ENCODE peak calls at places on chromosomes 16 and 17, in five cellular contexts. Y is GM23338, B is endothelial cell, I is fibroblast of lung, A is AG10803. R is an unnamed sample.

GRCh38 chr16:31348578-31348977 is 6.4 kb upstream of the ITGAX start:
- DNase-seq in A (no peak), Y (no peak), B (no peak), I (no peak), R (no peak)

GRCh38 chr17:59093702-59094231 is 12.9 kb downstream of the TRIM37 start:
- DNase-seq in I (peak; percentile 92), A (peak; percentile 97), B (no peak), Y (no peak), R (no peak)

GRCh38 chr17:62626719-62627218 is 701 bp upstream of the MRC2 start:
- DNase-seq in I (peak; percentile 82), A (peak; percentile 87), Y (peak; percentile 90), B (peak; percentile 62), R (no peak)

GRCh38 chr17:64230551-64231408 is 32.3 kb downstream of the TEX2 start:
- DNase-seq in I (peak; percentile 98), A (peak; percentile 96), B (no peak), Y (no peak), R (no peak)

GRCh38 chr17:31433091-31433790 is 41.8 kb downstream of the RAB11FIP4 start:
- DNase-seq in A (no peak), I (no peak), B (peak; percentile 23), Y (no peak), R (peak; percentile 44)

GRCh38 chr17:21278304-21279197 is 6.0 kb upstream of the MAP2K3 start:
- DNase-seq in I (no peak), B (no peak), Y (no peak), A (peak; percentile 52), R (no peak)

GRCh38 chr16:89572042-89572441 is 3.5 kb upstream of the CPNE7 start:
- DNase-seq in I (no peak), Y (no peak), A (no peak), B (no peak), R (peak; percentile 75)

GRCh38 chr17:37813753-37814152 is 68.9 kb upstream of the HNF1B start:
- DNase-seq in A (peak; percentile 95), B (no peak), I (peak; percentile 100), Y (peak; percentile 45), R (no peak)

GRCh38 chr16:88618956-88619667 is 19.3 kb upstream of the IL17C start:
- DNase-seq in A (no peak), Y (no peak), B (no peak), I (no peak), R (no peak)

GRCh38 chr17:9016941-9017552 is 4.3 kb upstream of the NTN1 start:
- DNase-seq in B (no peak), A (no peak), I (no peak), Y (no peak), R (peak; percentile 30)

GRCh38 chr17:7179317-7180254 is at the start of gene ASGR1:
- DNase-seq in A (no peak), I (no peak), B (no peak), Y (no peak), R (no peak)

GRCh38 chr16:12541672-12542071 is 262.0 kb downstream of the CPPED1 start:
- DNase-seq in A (peak; percentile 28), B (no peak), Y (no peak), I (no peak), R (no peak)

DNA sequence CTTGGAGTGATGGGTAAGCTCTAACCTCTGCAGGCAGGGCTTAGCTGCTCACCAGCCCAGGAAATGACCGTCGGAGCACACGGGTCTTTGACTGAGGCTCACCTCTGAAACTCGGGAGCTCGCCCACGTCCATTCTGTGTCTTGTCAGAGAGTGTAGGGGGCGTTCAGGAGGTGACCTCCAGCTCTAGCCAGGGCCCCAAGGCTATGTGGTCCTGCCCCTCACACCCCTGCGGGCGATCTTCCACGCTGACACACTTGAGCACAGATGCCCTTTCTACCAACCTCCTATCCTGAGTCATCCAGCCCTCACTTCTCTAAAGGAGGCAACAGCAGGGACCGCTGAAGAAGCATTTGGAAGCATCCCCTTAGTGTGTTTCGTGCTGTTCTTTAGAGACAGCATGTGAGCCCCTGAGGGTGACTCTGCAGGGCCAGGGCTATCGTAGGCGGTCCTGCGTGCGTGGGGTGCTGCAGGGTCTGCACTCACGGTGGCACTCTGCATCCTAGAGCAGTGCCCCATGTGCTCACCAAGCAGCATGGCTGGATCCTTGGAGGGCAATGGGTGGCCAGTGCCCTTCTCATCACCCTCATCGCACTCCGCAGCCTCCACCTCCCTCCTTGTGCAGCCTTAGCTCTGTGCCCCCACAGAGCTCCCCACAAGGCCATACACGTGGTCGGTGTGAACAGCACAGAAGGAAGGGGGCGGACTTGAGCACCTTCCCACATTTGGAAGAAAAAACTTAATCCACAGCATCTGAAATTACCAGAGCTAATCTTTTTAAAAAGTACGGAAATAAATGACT is 33.8 kb downstream of the SLC47A1 start:
- DNase-seq in I (no peak), B (no peak), Y (peak; percentile 45), A (no peak), R (no peak)
- TF ChIP-seq CTCF in I (no peak), B (no peak), Y (peak; percentile 58), A (no peak), R (no peak)

GRCh38 chr16:27917953-27918352 is 145.6 kb downstream of the GSG1L start:
- DNase-seq in A (no peak), B (no peak), Y (no peak), I (no peak), R (no peak)

GRCh38 chr16:27921134-27921533 is 142.4 kb downstream of the GSG1L start:
- DNase-seq in I (no peak), B (no peak), A (no peak), Y (peak; percentile 26), R (no peak)

GRCh38 chr16:27918755-27919154 is 144.8 kb downstream of the GSG1L start:
- DNase-seq in B (no peak), I (peak; percentile 23), A (peak; percentile 2), Y (peak; percentile 21), R (no peak)

GRCh38 chr16:27922433-27922832 is 141.1 kb downstream of the GSG1L start:
- DNase-seq in B (no peak), A (no peak), Y (peak; percentile 51), I (no peak), R (no peak)

DNA sequence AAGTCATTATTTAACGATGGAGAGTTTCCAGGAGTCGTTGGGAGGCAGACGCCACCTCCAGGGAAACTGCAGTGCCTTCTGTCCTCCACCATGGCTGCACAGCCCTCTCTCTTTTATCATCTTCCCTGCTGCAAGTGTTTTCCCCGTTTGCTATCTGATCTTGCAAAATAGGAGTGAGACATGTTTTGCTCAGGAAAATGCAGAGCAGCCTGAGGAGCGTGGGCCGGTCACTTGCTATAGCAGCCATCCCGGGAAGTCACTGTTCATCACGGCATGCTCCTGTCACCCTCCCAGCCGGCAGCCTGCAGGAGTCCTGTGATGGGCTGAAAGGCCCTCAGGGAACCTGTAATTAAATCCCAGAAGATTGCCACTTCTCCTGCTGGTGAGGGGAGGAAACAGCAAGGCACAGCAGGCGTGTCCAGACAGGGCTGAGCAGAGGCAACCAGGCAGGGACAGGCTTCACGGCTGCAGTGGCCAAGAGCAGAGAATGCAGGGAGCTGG is 143.1 kb downstream of the GSG1L start:
- DNase-seq in B (peak; percentile 31), I (no peak), A (no peak), Y (peak; percentile 86), R (no peak)
- TF ChIP-seq CTCF in B (no peak), I (no peak), A (no peak), Y (peak; percentile 46), R (no peak)

GRCh38 chr17:81904600-81905423 is 2.8 kb downstream of the NPB start:
- DNase-seq in A (no peak), B (no peak), Y (no peak), I (no peak), R (no peak)

GRCh38 chr17:81905424-81905875 is 3.4 kb downstream of the NPB start:
- DNase-seq in A (no peak), Y (no peak), I (no peak), B (no peak), R (no peak)

GRCh38 chr17:81907219-81908145 is 3.7 kb downstream of the PCYT2 start:
- DNase-seq in I (no peak), A (no peak), B (no peak), Y (no peak), R (no peak)

GRCh38 chr17:81905993-81906392 is 4.0 kb downstream of the NPB start:
- DNase-seq in Y (no peak), I (no peak), B (no peak), A (no peak), R (no peak)

DNA sequence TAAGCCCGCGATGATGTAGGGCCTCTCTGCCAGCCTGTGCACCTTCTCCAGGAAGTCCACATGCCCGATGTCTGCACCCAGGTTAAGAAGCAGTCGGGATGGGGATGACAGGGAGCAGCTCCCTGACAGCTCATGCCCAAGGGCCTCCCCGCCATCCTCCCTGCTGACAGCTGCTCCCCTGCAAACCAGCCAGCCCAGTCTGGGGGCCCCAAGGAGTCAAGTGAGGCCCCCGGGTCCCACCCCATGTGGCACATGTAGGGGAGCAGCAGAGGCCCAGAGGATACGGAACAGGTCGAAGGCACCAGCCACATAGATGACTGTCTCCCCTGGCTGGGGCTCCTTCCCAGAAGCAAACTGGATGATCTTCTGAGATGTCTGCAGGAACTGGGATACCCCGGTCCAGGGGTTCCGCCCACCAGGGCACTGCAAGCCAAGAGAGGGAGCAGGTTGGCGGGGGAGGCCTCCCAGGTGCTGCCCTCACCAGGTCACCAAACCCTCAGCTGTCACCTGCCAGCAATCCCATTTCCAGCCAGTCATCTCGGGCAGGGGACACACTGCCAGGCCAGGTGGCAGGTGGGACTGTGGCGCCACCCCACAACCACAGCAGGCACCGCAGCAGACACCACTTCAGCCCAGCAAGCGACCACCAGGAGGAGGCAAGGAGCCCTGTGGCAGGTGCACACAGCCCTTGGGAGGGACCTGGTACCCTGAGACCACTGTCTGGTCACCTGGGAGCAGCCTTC is 4.6 kb downstream of the PCYT2 start:
- DNase-seq in I (no peak), B (no peak), Y (peak; percentile 47), A (no peak), R (no peak)
- TF ChIP-seq CTCF in I (no peak), B (no peak), Y (peak; percentile 81), A (no peak), R (no peak)

DNA sequence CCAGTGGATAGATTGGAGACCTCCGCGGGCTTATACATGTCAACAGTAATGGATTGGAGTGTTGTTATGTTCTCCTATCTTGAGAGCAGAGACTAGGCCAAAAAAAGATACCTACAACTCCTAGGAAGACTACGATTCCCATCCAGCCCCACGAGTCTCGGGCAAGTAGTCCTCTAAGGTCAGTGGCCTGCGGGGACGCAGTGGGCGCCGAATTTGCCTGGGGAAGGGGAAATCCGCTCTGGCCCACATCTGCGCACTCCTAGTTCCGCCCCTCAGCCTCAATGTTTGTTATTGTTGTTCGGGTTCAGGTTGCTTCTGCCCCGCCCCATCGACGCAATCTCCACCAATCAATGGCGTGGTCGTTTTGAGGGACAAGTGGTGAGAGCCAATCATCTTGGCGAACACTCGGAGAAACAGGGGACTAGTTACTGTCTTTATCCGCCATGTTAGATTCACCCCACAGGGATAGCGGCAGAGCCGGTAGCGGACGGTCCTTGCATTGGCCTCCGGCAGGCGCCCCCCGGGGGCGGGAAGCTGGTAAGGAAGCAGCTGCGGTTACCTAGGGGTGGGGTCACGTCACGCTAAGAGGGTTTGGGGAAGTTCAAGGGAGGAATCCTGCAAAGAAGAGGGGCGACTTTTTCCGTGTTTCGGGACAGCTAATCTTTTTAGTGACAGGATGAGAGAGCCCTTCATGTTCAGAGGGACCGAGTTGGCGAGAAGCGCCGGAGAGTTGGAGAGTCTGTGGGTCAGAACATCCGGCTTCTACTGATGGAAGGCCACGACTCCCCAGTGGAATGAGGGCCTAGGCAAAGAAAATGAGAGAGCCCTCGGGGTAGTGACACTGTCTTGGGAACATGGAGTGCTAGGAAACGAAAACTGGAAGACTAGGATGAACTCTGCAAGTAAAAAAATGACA is at the start of gene NBR1:
- DNase-seq in Y (peak; percentile 99), B (peak; percentile 91), I (peak; percentile 96), A (peak; percentile 98), R (peak; percentile 93)
- TF ChIP-seq CTCF in Y (peak; percentile 48), B (no peak), I (no peak), A (peak; percentile 24), R (no peak)